ENCODE peak calls at places on chromosomes 4 and X, in five cellular contexts. S, N, D, Z and U are unnamed samples.

GRCh38 chrX:16762579-16762978 is 23.7 kb upstream of the TXLNG start:
- DNase-seq in S (no peak), N (no peak), D (no peak), Z (no peak), U (no peak)

GRCh38 chrX:27679281-27679680 is 89.1 kb downstream of the DCAF8L2 start:
- DNase-seq in S (peak), N (no peak), D (peak), Z (no peak), U (peak)

GRCh38 chr4:139555705-139556070 is 331 bp downstream of the SETD7 start:
- DNase-seq in S (no peak), N (peak), D (no peak), Z (no peak), U (no peak)

GRCh38 chr4:184856277-184856609 is 30.5 kb upstream of the ACSL1 start:
- DNase-seq in S (no peak), N (no peak), D (peak), Z (no peak), U (peak)

GRCh38 chrX:154827624-154828408 is 6.6 kb downstream of the SMIM9 start:
- DNase-seq in S (no peak), N (no peak), D (no peak), Z (no peak), U (no peak)

GRCh38 chrX:22021721-22022120 is 10.4 kb upstream of the PHEX start:
- DNase-seq in S (no peak), N (no peak), D (no peak), Z (no peak), U (no peak)

GRCh38 chr4:123340381-123340701 is 56.3 kb upstream of the SPRY1 start:
- DNase-seq in S (peak), N (peak), D (peak), Z (no peak), U (no peak)

GRCh38 chrX:94961730-94962129 is 1287.7 kb downstream of the FAM133A start:
- DNase-seq in S (no peak), N (peak), D (no peak), Z (no peak), U (no peak)

GRCh38 chr4:163613375-163613774 is 118.9 kb downstream of the TMA16 start:
- DNase-seq in S (no peak), N (no peak), D (peak), Z (no peak), U (peak)

GRCh38 chr4:39384563-39384962 is 18.4 kb upstream of the RFC1 start:
- DNase-seq in S (no peak), N (no peak), D (no peak), Z (no peak), U (no peak)